ENCODE peak calls at places on chromosomes 2 and 18, in four cellular contexts. L is psoas muscle, D is HFF-Myc, Q is astrocyte of the spinal cord. X is an unnamed sample.

GRCh38 chr2:137769406-137769805 is 194.9 kb upstream of the HNMT start:
- DNase-seq in D (no peak), Q (no peak), L (no peak), X (no peak)

GRCh38 chr2:39416172-39416571 is 20.9 kb downstream of the MAP4K3 start:
- DNase-seq in L (no peak), Q (peak), D (peak), X (no peak)

GRCh38 chr18:2091937-2092336 is 479.4 kb downstream of the METTL4 start:
- DNase-seq in D (no peak), L (no peak), Q (no peak), X (no peak)

GRCh38 chr2:234272069-234272850 is 221.8 kb downstream of the SPP2 start:
- DNase-seq in L (no peak), Q (no peak), D (no peak), X (no peak)

GRCh38 chr2:14354231-14354630 is 278.3 kb upstream of the LRATD1 start:
- DNase-seq in Q (no peak), D (no peak), L (no peak), X (no peak)

GRCh38 chr2:164840930-164841718 is 499 bp downstream of the COBLL1 start:
- DNase-seq in Q (peak), D (no peak), L (peak), X (peak)

GRCh38 chr2:207624170-207625013 is 802 bp downstream of the METTL21A start:
- DNase-seq in Q (peak), L (peak), D (no peak), X (peak)

GRCh38 chr2:25529034-25529433 is 144.3 kb downstream of the DTNB start:
- DNase-seq in L (no peak), D (no peak), Q (no peak), X (no peak)

GRCh38 chr18:47758000-47758399 is 172.5 kb downstream of the SMAD2 start:
- DNase-seq in Q (no peak), D (no peak), L (no peak), X (no peak)
- TF ChIP-seq CTCF in Q (peak), D (peak), L (peak), X (peak)

DNA sequence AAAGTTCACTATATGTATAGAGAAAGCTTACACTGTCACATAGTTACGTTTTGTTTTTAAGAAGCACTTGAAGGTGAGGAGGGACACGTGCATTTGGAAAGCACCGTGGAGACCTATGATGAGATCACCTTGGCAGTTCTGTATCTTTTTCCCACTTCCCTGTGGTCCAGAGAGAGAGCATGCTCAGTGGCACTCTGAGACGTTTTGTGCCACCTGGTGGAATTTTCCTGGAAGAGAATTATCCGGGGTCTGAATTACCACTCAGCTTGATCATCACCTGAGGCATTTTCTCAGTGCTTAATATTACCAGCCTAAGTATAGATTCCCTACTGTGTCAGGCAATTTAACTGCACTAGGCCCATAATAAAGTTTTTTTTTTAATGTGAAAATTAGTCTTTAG is 469.4 kb upstream of the SMIM21 start:
- DNase-seq in L (no peak), Q (no peak), D (no peak), X (no peak)
- TF ChIP-seq CTCF in L (no peak), Q (no peak), D (no peak), X (peak)

GRCh38 chr2:196410008-196410407 is 229.5 kb upstream of the CCDC150 start:
- DNase-seq in L (no peak), Q (no peak), D (no peak), X (no peak)

GRCh38 chr2:196413821-196414274 is 225.7 kb upstream of the CCDC150 start:
- DNase-seq in Q (peak), D (no peak), L (no peak), X (no peak)

GRCh38 chr2:196404276-196404675 is 232.9 kb upstream of the STK17B start:
- DNase-seq in Q (no peak), D (no peak), L (no peak), X (no peak)

GRCh38 chr2:196407675-196408265 is 231.7 kb upstream of the CCDC150 start:
- DNase-seq in L (no peak), D (no peak), Q (no peak), X (no peak)

GRCh38 chr2:196409376-196409775 is 230.1 kb upstream of the CCDC150 start:
- DNase-seq in Q (peak), L (no peak), D (no peak), X (no peak)
- TF ChIP-seq CTCF in Q (no peak), L (no peak), D (no peak), X (no peak)

GRCh38 chr2:153163055-153163454 is 315.5 kb downstream of the RPRM start:
- DNase-seq in Q (peak), L (no peak), D (no peak), X (no peak)
- TF ChIP-seq CTCF in Q (peak), L (peak), D (no peak), X (peak)

GRCh38 chr18:30970201-30970816 is 72.2 kb downstream of the DSC3 start:
- DNase-seq in D (peak), Q (peak), L (no peak), X (no peak)
- TF ChIP-seq CTCF in D (no peak), Q (peak), L (peak), X (peak)

GRCh38 chr18:666177-666576 is 8.7 kb downstream of the TYMS start:
- DNase-seq in Q (no peak), D (no peak), L (no peak), X (no peak)
- TF ChIP-seq CTCF in Q (peak), D (peak), L (no peak), X (peak)

DNA sequence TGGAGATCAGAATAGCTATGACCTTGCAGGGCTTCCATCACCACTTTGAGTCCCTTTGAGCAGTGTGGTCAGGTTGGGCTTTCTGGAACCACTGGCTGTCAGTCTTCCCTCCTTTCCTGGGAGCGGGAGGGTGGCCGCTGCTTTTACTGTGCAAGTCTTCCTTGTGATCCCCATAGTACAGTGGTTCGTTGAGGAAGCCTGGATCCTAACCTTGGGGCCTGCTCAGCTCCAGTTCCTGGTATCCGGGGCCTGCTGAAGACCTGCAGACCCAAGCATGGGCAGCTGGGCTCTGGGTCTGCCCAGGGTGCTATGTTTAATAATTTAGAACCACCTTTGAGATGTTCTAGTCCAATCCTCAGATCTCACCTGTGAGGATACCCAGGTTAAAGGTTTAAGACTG is 104.2 kb downstream of the CLIP4 start:
- DNase-seq in D (no peak), Q (no peak), L (no peak), X (no peak)
- TF ChIP-seq CTCF in D (no peak), Q (no peak), L (no peak), X (no peak)

GRCh38 chr18:63073481-63073880 is 246.1 kb downstream of the BCL2 start:
- DNase-seq in D (no peak), Q (no peak), L (no peak), X (no peak)
- TF ChIP-seq CTCF in D (no peak), Q (no peak), L (no peak), X (no peak)

DNA sequence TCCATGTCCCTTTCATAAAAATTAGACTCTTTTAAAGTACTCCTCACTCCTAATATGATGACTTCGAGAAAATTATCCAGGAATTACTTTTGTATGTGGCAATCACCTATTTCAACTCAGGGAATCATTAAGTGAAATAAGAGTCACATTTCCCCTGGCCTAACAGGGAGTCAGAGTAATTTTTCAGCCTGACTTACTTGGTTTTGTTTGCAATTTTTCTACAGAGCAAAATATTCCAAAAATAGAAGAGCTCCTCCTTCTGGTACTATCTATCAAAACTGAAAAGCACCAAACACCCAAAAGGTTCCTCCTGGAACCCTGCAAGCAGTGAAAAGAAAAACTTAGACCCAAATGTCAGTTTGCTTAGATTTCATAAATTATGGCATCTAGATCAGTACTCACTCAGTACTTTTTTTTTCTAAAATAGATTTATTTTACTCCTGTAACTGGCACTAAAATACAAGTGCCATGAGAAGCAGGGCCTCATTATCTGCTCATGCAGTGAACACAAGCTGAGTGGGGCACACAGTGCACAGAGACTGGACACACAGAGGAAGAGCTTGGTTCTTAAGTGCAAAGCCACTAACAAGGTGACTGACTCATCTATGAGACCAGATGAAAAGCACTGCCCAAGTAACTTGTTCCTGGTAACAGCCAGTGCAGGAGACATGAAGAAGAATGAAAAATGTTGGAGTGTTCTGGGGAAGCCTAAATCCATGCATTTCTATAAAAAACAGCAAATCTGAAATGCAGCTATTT is 28.7 kb downstream of the ACAA2 start:
- DNase-seq in Q (peak), L (no peak), D (no peak), X (no peak)
- TF ChIP-seq CTCF in Q (peak), L (peak), D (no peak), X (peak)

DNA sequence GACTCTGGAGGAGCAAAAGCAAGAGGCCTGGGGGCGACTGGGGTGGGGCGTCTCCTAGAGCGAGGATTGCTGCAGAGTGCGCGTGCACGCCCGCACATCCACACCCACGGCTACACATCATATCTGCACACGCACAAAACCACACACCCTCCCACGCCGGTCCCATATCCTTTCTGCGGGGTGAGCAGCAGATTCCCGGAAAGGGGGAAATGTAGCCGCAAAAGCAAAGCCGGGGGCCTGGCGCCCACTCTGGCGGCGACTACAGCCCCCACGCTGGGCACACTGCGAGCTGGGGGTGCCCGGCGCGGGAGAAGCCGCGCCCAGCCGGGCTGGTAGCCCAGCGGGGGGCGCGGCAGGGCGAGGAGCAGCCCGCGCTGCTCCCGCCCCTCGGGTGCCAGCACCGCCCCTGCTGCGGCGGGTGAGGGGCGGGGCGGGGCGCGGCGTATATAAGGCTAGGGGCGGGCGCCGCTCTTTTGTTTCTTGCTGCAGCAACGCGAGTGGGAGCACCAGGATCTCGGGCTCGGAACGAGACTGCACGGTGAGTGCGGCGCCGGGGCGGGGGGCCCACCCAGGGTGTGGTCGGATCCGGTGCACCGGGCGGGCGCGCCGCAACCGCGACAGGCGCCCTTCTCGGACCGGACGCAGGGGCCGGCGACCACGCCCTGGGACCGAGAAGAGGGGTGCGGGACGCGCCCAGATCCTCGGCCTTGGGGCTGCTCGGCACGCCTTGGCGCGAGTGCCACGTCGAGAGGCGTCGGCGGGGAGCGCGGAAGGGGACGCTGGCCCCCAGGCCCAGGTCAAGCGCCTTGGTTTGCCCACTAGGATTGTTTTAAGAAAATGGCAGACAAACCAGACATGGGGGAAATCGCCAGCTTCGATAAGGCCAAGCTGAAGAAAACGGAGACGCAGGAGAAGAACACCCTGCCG is at the start of gene TMSB10:
- DNase-seq in D (no peak), L (peak), Q (peak), X (peak)
- TF ChIP-seq CTCF in D (no peak), L (no peak), Q (no peak), X (peak)